ENCODE peak calls at places on chromosomes 11 and 22, in five cellular contexts. F is neural progenitor cell, Q is fibroblast of lung, A is H9, R is MM.1S. B is an unnamed sample.

GRCh38 chr11:45930031-45930794 is 7.8 kb downstream of the LARGE2 start:
- DNase-seq in F (no peak), Q (no peak), A (peak), R (peak), B (peak)

GRCh38 chr22:37492428-37493344 is 6.5 kb upstream of the MFNG start:
- DNase-seq in F (peak), Q (peak), A (peak), R (peak), B (peak)

GRCh38 chr22:42946551-42947198 is 68.3 kb downstream of the PACSIN2 start:
- DNase-seq in F (no peak), Q (no peak), A (peak), R (no peak), B (no peak)

GRCh38 chr11:72570893-72571741 is 103.1 kb downstream of the PDE2A start:
- DNase-seq in F (no peak), Q (no peak), A (peak), R (no peak), B (no peak)

GRCh38 chr11:36467913-36468312 is 42.2 kb downstream of the TRAF6 start:
- DNase-seq in F (no peak), Q (no peak), A (no peak), R (no peak), B (no peak)

GRCh38 chr11:123800041-123800440 is 6.1 kb downstream of the OR6M1 start:
- DNase-seq in F (no peak), Q (no peak), A (no peak), R (no peak), B (no peak)

GRCh38 chr11:17611503-17612220 is 64.6 kb downstream of the OTOG start:
- DNase-seq in F (no peak), Q (no peak), A (no peak), R (no peak), B (no peak)

GRCh38 chr22:39932918-39933649 is 27.1 kb upstream of the TMA7B start:
- DNase-seq in F (peak), Q (no peak), A (peak), R (peak), B (peak)

GRCh38 chr22:22681221-22681739 is 36.9 kb downstream of the GGTLC2 start:
- DNase-seq in F (no peak), Q (peak), A (no peak), R (no peak), B (peak)

GRCh38 chr11:65524747-65525658 is at the start of gene SCYL1:
- DNase-seq in F (peak), Q (peak), A (peak), R (peak), B (peak)

GRCh38 chr22:21945453-21946261 is 7.0 kb downstream of the PPM1F start:
- DNase-seq in F (no peak), Q (no peak), A (no peak), R (no peak), B (no peak)

GRCh38 chr22:27886843-27887151 is 32.3 kb downstream of the PITPNB start:
- DNase-seq in F (no peak), Q (no peak), A (no peak), R (no peak), B (no peak)

GRCh38 chr11:132982769-132983168 is 549.5 kb downstream of the OPCML start:
- DNase-seq in F (peak), Q (no peak), A (no peak), R (no peak), B (no peak)

GRCh38 chr11:46524201-46524600 is 69.6 kb downstream of the AMBRA1 start:
- DNase-seq in F (no peak), Q (no peak), A (no peak), R (no peak), B (no peak)

GRCh38 chr11:93216511-93217121 is 18.8 kb upstream of the SLC36A4 start:
- DNase-seq in F (no peak), Q (no peak), A (no peak), R (no peak), B (peak)

GRCh38 chr11:72897506-72897905 is 83.3 kb downstream of the ATG16L2 start:
- DNase-seq in F (no peak), Q (no peak), A (no peak), R (no peak), B (no peak)

GRCh38 chr22:50199836-50200332 is 927 bp upstream of the SELENOO start:
- DNase-seq in F (peak), Q (no peak), A (peak), R (no peak), B (peak)

GRCh38 chr11:64246874-64247728 is at the start of gene PPP1R14B:
- DNase-seq in F (peak), Q (peak), A (peak), R (peak), B (peak)

GRCh38 chr11:1457856-1458255 is 28.7 kb downstream of the MOB2 start:
- DNase-seq in F (no peak), Q (no peak), A (no peak), R (no peak), B (no peak)
- H2AFZ ChIP-seq in F (no peak), Q (no peak), A (no peak), R (no peak), B (no peak)

DNA sequence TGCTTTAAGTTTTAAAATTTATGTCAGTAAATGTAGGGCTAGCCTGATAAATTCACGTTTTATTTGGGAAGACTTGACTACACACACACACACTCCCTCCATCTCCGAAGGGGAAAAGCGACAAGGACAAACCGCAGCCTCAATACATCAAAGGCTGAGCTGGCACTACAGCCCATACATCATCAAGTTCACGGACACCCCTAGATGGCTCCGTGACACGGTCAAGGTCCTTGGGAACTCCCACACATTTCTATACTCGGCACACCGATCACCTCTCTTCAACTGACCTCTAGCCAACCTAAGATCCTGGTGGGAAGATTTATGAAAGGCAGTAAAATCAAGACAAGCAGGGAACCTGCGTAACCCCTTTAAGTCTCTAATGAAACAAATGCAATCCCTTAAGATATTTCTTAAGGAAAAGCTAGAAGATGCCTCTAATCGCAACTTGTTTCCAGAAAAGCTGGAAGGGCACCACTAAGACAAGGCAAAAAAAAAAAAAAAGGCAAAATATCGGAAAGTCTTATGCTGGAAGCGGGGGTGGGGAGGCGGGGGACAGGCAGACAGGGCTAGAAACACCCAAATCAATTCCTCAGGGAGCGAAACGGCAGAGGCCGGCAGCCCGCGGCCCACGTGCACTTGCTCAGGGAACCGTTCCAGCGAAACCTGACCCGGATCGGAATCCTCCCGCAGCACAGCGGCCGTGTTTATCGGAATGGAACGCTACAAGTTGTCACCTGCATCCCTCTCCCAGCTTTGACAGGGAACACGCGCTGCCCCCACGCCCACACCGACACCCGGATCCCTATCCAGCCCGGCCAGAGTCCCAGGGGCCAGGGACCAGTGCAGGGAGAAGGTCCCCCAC is 1.5 kb downstream of the ARHGAP20 start:
- DNase-seq in F (peak), Q (peak), A (peak), R (no peak), B (no peak)
- H2AFZ ChIP-seq in F (no peak), Q (no peak), A (no peak), R (no peak), B (no peak)

GRCh38 chr11:125591659-125592304 is 870 bp upstream of the STT3A start:
- DNase-seq in F (peak), Q (peak), A (peak), R (peak), B (peak)

GRCh38 chr11:125594958-125595357 is 2.3 kb downstream of the STT3A start:
- DNase-seq in F (no peak), Q (no peak), A (no peak), R (no peak), B (peak)

GRCh38 chr11:125592305-125593112 is at the start of gene STT3A:
- DNase-seq in F (peak), Q (peak), A (peak), R (peak), B (peak)

GRCh38 chr11:125588505-125588904 is 4.1 kb upstream of the STT3A start:
- DNase-seq in F (no peak), Q (no peak), A (no peak), R (no peak), B (no peak)

GRCh38 chr11:125593113-125593761 is 585 bp downstream of the STT3A start:
- DNase-seq in F (no peak), Q (peak), A (no peak), R (peak), B (no peak)
- H2AFZ ChIP-seq in F (peak), Q (peak), A (no peak), R (peak), B (peak)

DNA sequence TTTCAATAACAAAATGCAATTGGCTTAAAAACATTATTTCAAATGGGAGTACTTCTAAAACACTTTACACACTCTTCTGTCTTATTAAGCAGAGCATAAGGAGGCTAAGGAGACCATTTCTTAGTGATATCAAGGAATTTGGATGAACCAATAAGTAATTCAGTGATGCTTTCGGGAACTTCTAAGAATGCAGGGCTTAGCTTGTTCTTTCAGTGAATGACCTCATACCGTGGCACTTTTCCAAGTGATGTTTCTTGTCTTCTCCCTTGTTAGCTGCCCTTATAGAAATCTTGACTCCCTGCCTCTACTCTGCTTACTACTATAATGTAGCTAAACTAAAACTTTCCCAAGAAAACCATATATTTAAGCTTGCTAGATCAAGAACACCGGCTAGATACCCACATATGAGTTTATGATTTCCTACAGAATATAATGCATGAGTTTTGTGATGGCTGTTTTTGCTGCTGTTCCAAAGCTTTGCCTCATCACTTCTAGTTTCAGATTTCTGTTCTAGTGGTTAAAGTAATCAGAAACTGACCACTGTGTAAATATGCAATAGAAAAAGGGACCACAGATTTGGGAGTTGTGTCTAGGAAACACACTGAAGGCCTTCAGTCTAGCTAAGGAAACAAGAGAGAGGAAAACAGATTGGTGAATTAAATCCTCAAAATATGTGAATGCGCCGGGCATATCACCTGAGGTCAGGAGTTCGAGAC is 37.5 kb upstream of the STK33 start:
- DNase-seq in F (no peak), Q (peak), A (no peak), R (peak), B (no peak)
- H2AFZ ChIP-seq in F (no peak), Q (no peak), A (no peak), R (no peak), B (no peak)

DNA sequence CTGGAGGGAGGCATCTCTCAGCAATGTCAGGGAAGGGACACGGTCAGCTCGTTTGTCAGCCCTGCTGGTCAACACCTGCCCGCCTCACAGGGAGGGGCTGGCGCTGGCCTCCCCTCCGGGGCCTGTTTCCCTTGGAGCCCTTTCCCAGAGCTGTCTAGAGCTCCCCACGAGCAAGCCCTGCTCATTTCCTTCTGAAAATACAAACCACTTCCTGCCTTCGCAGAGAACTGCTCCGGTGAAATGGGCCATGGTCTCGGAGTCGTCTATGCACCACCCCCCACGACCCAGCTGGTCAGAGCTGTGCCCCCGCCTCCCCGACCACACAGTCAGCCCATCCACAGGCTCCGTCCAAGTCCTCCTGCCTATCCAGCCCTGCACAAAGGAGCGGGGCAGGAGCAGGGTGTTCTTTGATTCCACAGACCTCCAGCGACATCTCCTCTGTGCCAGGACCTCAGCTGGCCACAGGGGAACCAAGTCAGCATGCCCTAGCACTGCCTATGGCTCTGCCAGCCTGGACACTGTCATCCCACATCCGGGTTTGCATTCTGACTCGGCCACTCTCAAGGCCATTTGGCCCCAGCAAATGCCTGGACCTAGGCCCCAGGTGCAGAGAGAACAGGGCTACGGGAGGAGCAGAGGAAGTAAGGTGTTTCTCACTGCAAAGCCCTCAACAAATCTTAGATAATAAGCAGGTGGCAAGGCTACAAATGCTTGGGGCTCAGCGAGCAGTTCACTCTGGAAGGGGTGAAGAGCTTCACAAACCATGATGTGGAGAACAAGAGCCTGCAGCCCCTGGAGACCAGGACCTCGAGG is 82.1 kb upstream of the WNT11 start:
- DNase-seq in F (no peak), Q (no peak), A (no peak), R (peak), B (peak)
- H2AFZ ChIP-seq in F (no peak), Q (no peak), A (no peak), R (peak), B (no peak)

GRCh38 chr22:48588151-48588880 is 1239.4 kb downstream of the BRD1 start:
- DNase-seq in F (no peak), Q (no peak), A (no peak), R (no peak), B (no peak)
- H2AFZ ChIP-seq in F (no peak), Q (no peak), A (no peak), R (no peak), B (no peak)

GRCh38 chr11:111454561-111455192 is 57.5 kb downstream of the BTG4 start:
- DNase-seq in F (peak), Q (peak), A (peak), R (peak), B (peak)
- H2AFZ ChIP-seq in F (peak), Q (peak), A (no peak), R (no peak), B (no peak)